ENCODE peak calls at places on chromosomes 13 and 19, in six cellular contexts. One of them, this sample, is unnamed.

GRCh38 chr19:58305932-58306323 is 751 bp downstream of the ERVK3-1 start:
- DNase-seq in endothelial cell of umbilical vein: no peak
- DNase-seq in transverse colon: peak
- DNase-seq in suprapubic skin: no peak
- DNase-seq in K562: no peak
- DNase-seq in spleen: no peak
- DNase-seq in this sample: no peak

GRCh38 chr13:78787189-78787588 is 128.2 kb upstream of the OBI1 start:
- DNase-seq in endothelial cell of umbilical vein: no peak
- DNase-seq in spleen: no peak
- DNase-seq in suprapubic skin: no peak
- DNase-seq in K562: no peak
- DNase-seq in transverse colon: no peak
- DNase-seq in this sample: no peak

GRCh38 chr19:35266904-35267817 is 1.6 kb upstream of the USF2 start:
- DNase-seq in K562: peak
- DNase-seq in spleen: peak
- DNase-seq in transverse colon: peak
- DNase-seq in endothelial cell of umbilical vein: peak
- DNase-seq in suprapubic skin: peak
- DNase-seq in this sample: no peak

GRCh38 chr13:46668302-46668720 is 115.3 kb downstream of the LRCH1 start:
- DNase-seq in K562: no peak
- DNase-seq in spleen: no peak
- DNase-seq in endothelial cell of umbilical vein: peak
- DNase-seq in transverse colon: no peak
- DNase-seq in suprapubic skin: no peak
- DNase-seq in this sample: no peak

GRCh38 chr19:33071887-33072286 is 7.2 kb upstream of the RHPN2 start:
- DNase-seq in suprapubic skin: no peak
- DNase-seq in transverse colon: peak
- DNase-seq in spleen: no peak
- DNase-seq in K562: no peak
- DNase-seq in endothelial cell of umbilical vein: no peak
- DNase-seq in this sample: no peak

GRCh38 chr19:16804176-16804575 is 25.0 kb upstream of the SIN3B start:
- DNase-seq in spleen: no peak
- DNase-seq in endothelial cell of umbilical vein: no peak
- DNase-seq in K562: no peak
- DNase-seq in suprapubic skin: no peak
- DNase-seq in transverse colon: no peak
- DNase-seq in this sample: no peak

GRCh38 chr19:28899703-28900102 is 313.2 kb downstream of the UQCRFS1 start:
- DNase-seq in transverse colon: no peak
- DNase-seq in spleen: peak
- DNase-seq in endothelial cell of umbilical vein: no peak
- DNase-seq in K562: no peak
- DNase-seq in suprapubic skin: no peak
- DNase-seq in this sample: no peak

GRCh38 chr19:3129112-3129511 is 6.7 kb upstream of the GNA15 start:
- DNase-seq in transverse colon: no peak
- DNase-seq in K562: no peak
- DNase-seq in endothelial cell of umbilical vein: peak
- DNase-seq in spleen: no peak
- DNase-seq in suprapubic skin: no peak
- DNase-seq in this sample: no peak

GRCh38 chr13:29239653-29240525 is 355.6 kb downstream of the SLC7A1 start:
- DNase-seq in transverse colon: no peak
- DNase-seq in K562: no peak
- DNase-seq in endothelial cell of umbilical vein: no peak
- DNase-seq in spleen: no peak
- DNase-seq in suprapubic skin: no peak
- DNase-seq in this sample: no peak

GRCh38 chr19:29616541-29616940 is 10.5 kb downstream of the POP4 start:
- DNase-seq in suprapubic skin: no peak
- DNase-seq in endothelial cell of umbilical vein: no peak
- DNase-seq in transverse colon: no peak
- DNase-seq in spleen: peak
- DNase-seq in K562: no peak
- DNase-seq in this sample: no peak

GRCh38 chr13:27487776-27488175 is 37.4 kb upstream of the MTIF3 start:
- DNase-seq in spleen: no peak
- DNase-seq in suprapubic skin: no peak
- DNase-seq in K562: no peak
- DNase-seq in endothelial cell of umbilical vein: no peak
- DNase-seq in transverse colon: no peak
- DNase-seq in this sample: no peak

GRCh38 chr13:44974056-44974798 is 15.0 kb downstream of the NUFIP1 start:
- DNase-seq in transverse colon: no peak
- DNase-seq in spleen: no peak
- DNase-seq in suprapubic skin: no peak
- DNase-seq in K562: no peak
- DNase-seq in endothelial cell of umbilical vein: peak
- DNase-seq in this sample: no peak

GRCh38 chr19:35216026-35216832 is 12.3 kb downstream of the FAM187B start:
- DNase-seq in spleen: peak
- DNase-seq in suprapubic skin: no peak
- DNase-seq in transverse colon: no peak
- DNase-seq in endothelial cell of umbilical vein: no peak
- DNase-seq in K562: no peak
- DNase-seq in this sample: no peak

GRCh38 chr19:1651548-1652394 is 644 bp downstream of the TCF3 start:
- DNase-seq in suprapubic skin: peak
- DNase-seq in transverse colon: peak
- DNase-seq in spleen: peak
- DNase-seq in endothelial cell of umbilical vein: peak
- DNase-seq in K562: peak
- DNase-seq in this sample: no peak

GRCh38 chr19:4016486-4016885 is 8.9 kb downstream of the PIAS4 start:
- DNase-seq in transverse colon: no peak
- DNase-seq in endothelial cell of umbilical vein: no peak
- DNase-seq in suprapubic skin: no peak
- DNase-seq in K562: no peak
- DNase-seq in spleen: no peak
- DNase-seq in this sample: no peak

GRCh38 chr13:113654591-113655357 is 3.2 kb downstream of the ATP4B start:
- DNase-seq in spleen: peak
- DNase-seq in endothelial cell of umbilical vein: no peak
- DNase-seq in transverse colon: peak
- DNase-seq in K562: no peak
- DNase-seq in suprapubic skin: peak
- DNase-seq in this sample: peak

GRCh38 chr13:29743229-29743786 is 107.1 kb downstream of the UBL3 start:
- DNase-seq in spleen: no peak
- DNase-seq in endothelial cell of umbilical vein: peak
- DNase-seq in K562: no peak
- DNase-seq in suprapubic skin: peak
- DNase-seq in transverse colon: peak
- DNase-seq in this sample: peak

GRCh38 chr13:78160793-78161192 is 242.2 kb upstream of the EDNRB start:
- DNase-seq in suprapubic skin: no peak
- DNase-seq in spleen: no peak
- DNase-seq in K562: no peak
- DNase-seq in endothelial cell of umbilical vein: no peak
- DNase-seq in transverse colon: no peak
- DNase-seq in this sample: no peak

GRCh38 chr13:87078947-87079795 is 592.0 kb upstream of the SLITRK5 start:
- DNase-seq in endothelial cell of umbilical vein: no peak
- DNase-seq in suprapubic skin: no peak
- DNase-seq in K562: no peak
- DNase-seq in transverse colon: no peak
- DNase-seq in spleen: no peak
- DNase-seq in this sample: no peak

GRCh38 chr19:39157997-39158389 is 32.4 kb downstream of the PAK4 start:
- DNase-seq in K562: no peak
- DNase-seq in transverse colon: no peak
- DNase-seq in spleen: no peak
- DNase-seq in suprapubic skin: no peak
- DNase-seq in endothelial cell of umbilical vein: no peak
- DNase-seq in this sample: no peak

GRCh38 chr13:110726726-110727125 is 13.2 kb downstream of the ING1 start:
- DNase-seq in K562: no peak
- DNase-seq in suprapubic skin: no peak
- DNase-seq in endothelial cell of umbilical vein: no peak
- DNase-seq in spleen: peak
- DNase-seq in transverse colon: peak
- DNase-seq in this sample: no peak

GRCh38 chr19:6739390-6739883 is at the start of gene TRIP10:
- DNase-seq in transverse colon: peak
- DNase-seq in spleen: peak
- DNase-seq in suprapubic skin: peak
- DNase-seq in K562: peak
- DNase-seq in endothelial cell of umbilical vein: peak
- DNase-seq in this sample: peak
- TF ChIP-seq POLR2AphosphoS5 in transverse colon: peak
- TF ChIP-seq POLR2AphosphoS5 in spleen: no peak
- TF ChIP-seq POLR2AphosphoS5 in suprapubic skin: no peak
- TF ChIP-seq POLR2AphosphoS5 in K562: no peak
- TF ChIP-seq POLR2AphosphoS5 in endothelial cell of umbilical vein: no peak
- TF ChIP-seq POLR2AphosphoS5 in this sample: no peak

DNA sequence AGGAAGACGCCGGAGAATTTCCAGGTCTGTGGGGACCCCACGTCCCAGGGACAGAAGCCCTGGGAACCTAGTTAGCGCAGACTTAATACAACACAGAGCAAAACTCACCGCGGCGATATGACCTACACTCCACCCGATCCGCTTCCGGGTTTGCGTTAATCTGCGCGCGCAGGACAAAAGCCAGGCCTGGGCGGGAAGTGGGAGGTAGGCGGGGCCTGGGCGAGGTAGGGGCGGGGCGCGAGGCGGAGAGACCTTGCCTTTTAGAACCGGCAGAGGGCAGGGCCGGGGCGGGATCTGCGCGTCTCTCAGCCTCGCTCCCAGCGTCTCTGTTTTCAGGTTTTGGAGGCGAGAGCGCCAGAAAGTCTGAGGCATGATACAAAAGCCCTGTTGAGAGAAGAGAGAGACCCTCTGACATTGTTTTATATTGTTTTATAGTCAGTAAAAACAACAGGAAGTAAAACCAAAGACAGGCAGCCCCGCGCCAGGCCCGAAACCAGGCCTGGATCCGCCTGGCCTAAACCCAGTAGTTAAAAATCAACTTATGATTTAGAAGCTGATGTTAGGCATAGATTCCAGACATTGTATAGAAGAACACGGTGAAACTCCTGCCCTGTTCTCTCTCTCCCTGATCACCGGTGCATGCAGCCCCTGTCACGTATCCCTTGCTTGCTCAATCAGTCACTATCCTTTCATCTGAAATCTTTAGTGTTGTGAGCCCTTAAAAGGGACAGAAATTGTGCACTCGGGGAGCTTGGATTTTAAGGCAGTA is at the start of gene ZNF611:
- DNase-seq in endothelial cell of umbilical vein: peak
- DNase-seq in suprapubic skin: peak
- DNase-seq in K562: peak
- DNase-seq in transverse colon: peak
- DNase-seq in spleen: peak
- DNase-seq in this sample: peak
- TF ChIP-seq POLR2A in endothelial cell of umbilical vein: peak
- TF ChIP-seq POLR2A in suprapubic skin: no peak
- TF ChIP-seq POLR2A in K562: peak
- TF ChIP-seq POLR2A in transverse colon: peak
- TF ChIP-seq POLR2A in spleen: peak
- TF ChIP-seq POLR2A in this sample: peak

DNA sequence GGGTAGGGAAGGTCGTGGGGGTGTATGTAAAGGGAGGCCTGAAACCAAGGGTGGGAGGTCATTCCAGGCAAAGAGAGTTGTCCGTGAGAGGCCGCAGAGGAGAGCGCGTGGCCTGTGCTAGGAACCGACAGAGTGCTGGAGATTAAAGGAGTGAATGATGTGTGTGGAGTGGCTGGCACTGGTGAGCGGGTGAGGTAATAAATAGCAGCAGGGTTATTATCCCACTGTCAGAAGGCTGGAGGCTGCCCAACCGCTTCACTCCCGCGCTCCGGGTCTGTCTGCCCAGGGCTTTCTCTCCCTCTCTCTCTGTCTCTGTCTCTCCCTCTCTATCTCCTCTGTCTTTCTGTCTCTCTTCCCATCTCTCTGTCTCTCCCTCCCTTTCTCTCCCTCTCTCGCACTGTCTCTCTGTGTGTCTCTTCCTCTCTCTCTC is 17.4 kb downstream of the ZNF579 start:
- DNase-seq in suprapubic skin: no peak
- DNase-seq in spleen: no peak
- DNase-seq in endothelial cell of umbilical vein: no peak
- DNase-seq in transverse colon: peak
- DNase-seq in K562: no peak
- DNase-seq in this sample: no peak
- TF ChIP-seq POLR2AphosphoS5 in suprapubic skin: no peak
- TF ChIP-seq POLR2AphosphoS5 in spleen: no peak
- TF ChIP-seq POLR2AphosphoS5 in endothelial cell of umbilical vein: no peak
- TF ChIP-seq POLR2AphosphoS5 in transverse colon: no peak
- TF ChIP-seq POLR2AphosphoS5 in K562: no peak
- TF ChIP-seq POLR2AphosphoS5 in this sample: no peak

GRCh38 chr19:8319807-8320520 is 1.2 kb downstream of the NDUFA7 start:
- DNase-seq in spleen: no peak
- DNase-seq in K562: no peak
- DNase-seq in endothelial cell of umbilical vein: no peak
- DNase-seq in transverse colon: no peak
- DNase-seq in suprapubic skin: no peak
- DNase-seq in this sample: no peak

GRCh38 chr19:8321760-8322637 is 703 bp downstream of the RPS28 start:
- DNase-seq in suprapubic skin: no peak
- DNase-seq in K562: peak
- DNase-seq in transverse colon: no peak
- DNase-seq in endothelial cell of umbilical vein: no peak
- DNase-seq in spleen: no peak
- DNase-seq in this sample: no peak

GRCh38 chr19:8322638-8322997 is 1.3 kb downstream of the RPS28 start:
- DNase-seq in suprapubic skin: no peak
- DNase-seq in K562: peak
- DNase-seq in transverse colon: no peak
- DNase-seq in spleen: no peak
- DNase-seq in endothelial cell of umbilical vein: no peak
- DNase-seq in this sample: no peak

GRCh38 chr19:8320564-8321066 is 560 bp downstream of the NDUFA7 start:
- DNase-seq in suprapubic skin: no peak
- DNase-seq in transverse colon: no peak
- DNase-seq in endothelial cell of umbilical vein: no peak
- DNase-seq in K562: peak
- DNase-seq in spleen: no peak
- DNase-seq in this sample: no peak

DNA sequence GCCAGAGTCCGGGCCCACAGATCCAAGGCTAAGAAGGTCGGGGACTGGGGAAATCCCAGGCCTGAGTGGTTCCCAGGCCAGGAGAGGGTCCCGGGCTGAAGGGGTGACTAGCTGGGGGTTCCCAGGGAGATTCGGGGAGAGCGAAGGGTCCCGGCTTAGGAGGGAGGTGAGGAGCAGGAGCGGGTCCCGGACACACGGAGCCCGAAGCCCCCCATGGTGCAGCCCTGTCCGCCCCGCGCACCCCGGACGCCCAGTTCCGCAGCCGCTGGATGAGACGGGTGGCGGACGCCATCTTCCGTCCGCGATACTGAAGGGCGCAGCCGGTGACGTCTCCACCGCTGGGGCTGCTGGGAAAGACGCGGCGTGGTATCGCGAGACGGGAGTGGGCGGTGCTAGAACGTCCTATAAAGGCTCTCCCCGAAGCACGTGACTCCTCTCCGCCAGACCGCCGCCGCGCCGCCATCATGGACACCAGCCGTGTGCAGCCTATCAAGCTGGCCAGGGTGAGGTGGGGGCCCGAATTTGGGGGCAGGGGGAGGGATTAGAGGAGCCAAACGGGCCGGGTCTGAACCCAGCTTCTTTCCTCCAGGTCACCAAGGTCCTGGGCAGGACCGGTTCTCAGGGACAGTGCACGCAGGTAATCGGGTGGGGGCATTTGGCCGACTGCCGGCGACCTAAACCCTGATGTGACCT is at the start of the genes NDUFA7 and RPS28:
- DNase-seq in transverse colon: peak
- DNase-seq in spleen: peak
- DNase-seq in endothelial cell of umbilical vein: peak
- DNase-seq in K562: peak
- DNase-seq in suprapubic skin: peak
- DNase-seq in this sample: peak
- TF ChIP-seq POLR2A in transverse colon: peak
- TF ChIP-seq POLR2A in spleen: peak
- TF ChIP-seq POLR2A in endothelial cell of umbilical vein: peak
- TF ChIP-seq POLR2A in K562: peak
- TF ChIP-seq POLR2A in suprapubic skin: peak
- TF ChIP-seq POLR2A in this sample: peak

This sample was measured in breast epithelium.